ENCODE peak calls at places on chromosomes 11 and 22, in five cellular contexts. One of them, this sample, is unnamed.

GRCh38 chr11:128949791-128950454 is 7.3 kb upstream of the TP53AIP1 start:
- DNase-seq in kidney epithelial cell: no peak
- DNase-seq in astrocyte of the spinal cord: no peak
- DNase-seq in NB4: no peak
- DNase-seq in body of pancreas: peak; percentile 75
- DNase-seq in this sample: peak; percentile 40

GRCh38 chr11:127042445-127042844 is 41.9 kb upstream of the KIRREL3 start:
- DNase-seq in kidney epithelial cell: no peak
- DNase-seq in astrocyte of the spinal cord: peak; percentile 13
- DNase-seq in NB4: no peak
- DNase-seq in body of pancreas: no peak
- DNase-seq in this sample: no peak

GRCh38 chr11:134752526-134752925 is 340.5 kb upstream of the B3GAT1 start:
- DNase-seq in kidney epithelial cell: no peak
- DNase-seq in astrocyte of the spinal cord: no peak
- DNase-seq in NB4: no peak
- DNase-seq in body of pancreas: no peak
- DNase-seq in this sample: no peak

GRCh38 chr22:44362249-44363040 is 49.7 kb upstream of the SHISAL1 start:
- DNase-seq in kidney epithelial cell: no peak
- DNase-seq in astrocyte of the spinal cord: no peak
- DNase-seq in NB4: no peak
- DNase-seq in body of pancreas: no peak
- DNase-seq in this sample: peak; percentile 40

GRCh38 chr11:693415-693831 is 1.6 kb downstream of the DEAF1 start:
- DNase-seq in kidney epithelial cell: no peak
- DNase-seq in astrocyte of the spinal cord: no peak
- DNase-seq in NB4: peak; percentile 80
- DNase-seq in body of pancreas: no peak
- DNase-seq in this sample: no peak

GRCh38 chr22:42918500-42918899 is 61.4 kb upstream of the ARFGAP3 start:
- DNase-seq in kidney epithelial cell: no peak
- DNase-seq in astrocyte of the spinal cord: no peak
- DNase-seq in NB4: no peak
- DNase-seq in body of pancreas: no peak
- DNase-seq in this sample: peak; percentile 84

GRCh38 chr11:1422481-1422880 is 32.7 kb downstream of the BRSK2 start:
- DNase-seq in kidney epithelial cell: no peak
- DNase-seq in astrocyte of the spinal cord: no peak
- DNase-seq in NB4: no peak
- DNase-seq in body of pancreas: peak; percentile 20
- DNase-seq in this sample: no peak

GRCh38 chr11:76655466-76656086 is 15.0 kb downstream of the LRRC32 start:
- DNase-seq in kidney epithelial cell: no peak
- DNase-seq in astrocyte of the spinal cord: no peak
- DNase-seq in NB4: no peak
- DNase-seq in body of pancreas: no peak
- DNase-seq in this sample: no peak

GRCh38 chr22:37690901-37691504 is 4.9 kb downstream of the NOL12 start:
- DNase-seq in kidney epithelial cell: no peak
- DNase-seq in astrocyte of the spinal cord: no peak
- DNase-seq in NB4: no peak
- DNase-seq in body of pancreas: no peak
- DNase-seq in this sample: peak; percentile 91

GRCh38 chr11:68342459-68343158 is 30.2 kb downstream of the LRP5 start:
- DNase-seq in kidney epithelial cell: no peak
- DNase-seq in astrocyte of the spinal cord: peak; percentile 73
- DNase-seq in NB4: no peak
- DNase-seq in body of pancreas: peak; percentile 65
- DNase-seq in this sample: no peak

GRCh38 chr11:129365816-129366215 is 9.8 kb upstream of the BARX2 start:
- DNase-seq in kidney epithelial cell: no peak
- DNase-seq in astrocyte of the spinal cord: no peak
- DNase-seq in NB4: no peak
- DNase-seq in body of pancreas: no peak
- DNase-seq in this sample: no peak

GRCh38 chr22:22452211-22452610 is 56.3 kb downstream of the ZNF280B start:
- DNase-seq in kidney epithelial cell: no peak
- DNase-seq in astrocyte of the spinal cord: no peak
- DNase-seq in NB4: no peak
- DNase-seq in body of pancreas: no peak
- DNase-seq in this sample: no peak

GRCh38 chr11:19978668-19979518 is 181.4 kb downstream of the DBX1 start:
- DNase-seq in kidney epithelial cell: no peak
- DNase-seq in astrocyte of the spinal cord: peak; percentile 95
- DNase-seq in NB4: peak; percentile 7
- DNase-seq in body of pancreas: no peak
- DNase-seq in this sample: peak; percentile 91

GRCh38 chr11:9972917-9973504 is 309.1 kb downstream of the SWAP70 start:
- DNase-seq in kidney epithelial cell: no peak
- DNase-seq in astrocyte of the spinal cord: peak; percentile 74
- DNase-seq in NB4: peak; percentile 74
- DNase-seq in body of pancreas: peak; percentile 58
- DNase-seq in this sample: peak; percentile 60

GRCh38 chr11:2559527-2560311 is 114.9 kb downstream of the KCNQ1 start:
- DNase-seq in kidney epithelial cell: no peak
- DNase-seq in astrocyte of the spinal cord: no peak
- DNase-seq in NB4: peak; percentile 72
- DNase-seq in body of pancreas: no peak
- DNase-seq in this sample: no peak

GRCh38 chr22:50473855-50474671 is 772 bp downstream of the SBF1 start:
- DNase-seq in kidney epithelial cell: no peak
- DNase-seq in astrocyte of the spinal cord: peak; percentile 49
- DNase-seq in NB4: peak; percentile 36
- DNase-seq in body of pancreas: peak; percentile 59
- DNase-seq in this sample: no peak

GRCh38 chr11:118214210-118214914 is 10.4 kb downstream of the JAML start:
- DNase-seq in kidney epithelial cell: no peak
- DNase-seq in astrocyte of the spinal cord: no peak
- DNase-seq in NB4: peak; percentile 92
- DNase-seq in body of pancreas: peak; percentile 53
- DNase-seq in this sample: no peak

GRCh38 chr22:27317961-27318360 is 483.6 kb downstream of the MN1 start:
- DNase-seq in kidney epithelial cell: peak; percentile 81
- DNase-seq in astrocyte of the spinal cord: no peak
- DNase-seq in NB4: peak; percentile 5
- DNase-seq in body of pancreas: no peak
- DNase-seq in this sample: no peak

GRCh38 chr22:41096841-41097240 is 4.4 kb downstream of the EP300 start:
- DNase-seq in kidney epithelial cell: no peak
- DNase-seq in astrocyte of the spinal cord: no peak
- DNase-seq in NB4: no peak
- DNase-seq in body of pancreas: no peak
- DNase-seq in this sample: no peak

GRCh38 chr11:110069158-110069737 is 23.9 kb upstream of the ZC3H12C start:
- DNase-seq in kidney epithelial cell: no peak
- DNase-seq in astrocyte of the spinal cord: peak; percentile 61
- DNase-seq in NB4: peak; percentile 57
- DNase-seq in body of pancreas: peak; percentile 46
- DNase-seq in this sample: peak; percentile 89

GRCh38 chr11:103798029-103798428 is 238.4 kb upstream of the DDI1 start:
- DNase-seq in kidney epithelial cell: no peak
- DNase-seq in astrocyte of the spinal cord: peak; percentile 69
- DNase-seq in NB4: no peak
- DNase-seq in body of pancreas: peak; percentile 16
- DNase-seq in this sample: no peak

GRCh38 chr11:6607190-6607635 is 3.6 kb downstream of the ILK start:
- DNase-seq in kidney epithelial cell: no peak
- DNase-seq in astrocyte of the spinal cord: no peak
- DNase-seq in NB4: no peak
- DNase-seq in body of pancreas: no peak
- DNase-seq in this sample: no peak

GRCh38 chr11:6603287-6604080 is at the start of the genes ILK and RRP8:
- DNase-seq in kidney epithelial cell: no peak
- DNase-seq in astrocyte of the spinal cord: peak; percentile 92
- DNase-seq in NB4: peak; percentile 94
- DNase-seq in body of pancreas: peak; percentile 93
- DNase-seq in this sample: peak; percentile 90

GRCh38 chr11:6606471-6607189 is 3.1 kb downstream of the ILK start:
- DNase-seq in kidney epithelial cell: peak; percentile 97
- DNase-seq in astrocyte of the spinal cord: peak; percentile 92
- DNase-seq in NB4: peak; percentile 87
- DNase-seq in body of pancreas: peak; percentile 96
- DNase-seq in this sample: peak; percentile 81

GRCh38 chr11:6602096-6602940 is 1.1 kb downstream of the RRP8 start:
- DNase-seq in kidney epithelial cell: no peak
- DNase-seq in astrocyte of the spinal cord: no peak
- DNase-seq in NB4: no peak
- DNase-seq in body of pancreas: no peak
- DNase-seq in this sample: no peak

GRCh38 chr11:6604081-6604626 is 580 bp downstream of the ILK start:
- DNase-seq in kidney epithelial cell: no peak
- DNase-seq in astrocyte of the spinal cord: peak; percentile 71
- DNase-seq in NB4: peak; percentile 86
- DNase-seq in body of pancreas: peak; percentile 67
- DNase-seq in this sample: peak; percentile 37
- TF ChIP-seq CTCF in kidney epithelial cell: peak; percentile 13
- TF ChIP-seq CTCF in astrocyte of the spinal cord: peak; percentile 30
- TF ChIP-seq CTCF in NB4: peak; percentile 38
- TF ChIP-seq CTCF in body of pancreas: no peak
- TF ChIP-seq CTCF in this sample: no peak

DNA sequence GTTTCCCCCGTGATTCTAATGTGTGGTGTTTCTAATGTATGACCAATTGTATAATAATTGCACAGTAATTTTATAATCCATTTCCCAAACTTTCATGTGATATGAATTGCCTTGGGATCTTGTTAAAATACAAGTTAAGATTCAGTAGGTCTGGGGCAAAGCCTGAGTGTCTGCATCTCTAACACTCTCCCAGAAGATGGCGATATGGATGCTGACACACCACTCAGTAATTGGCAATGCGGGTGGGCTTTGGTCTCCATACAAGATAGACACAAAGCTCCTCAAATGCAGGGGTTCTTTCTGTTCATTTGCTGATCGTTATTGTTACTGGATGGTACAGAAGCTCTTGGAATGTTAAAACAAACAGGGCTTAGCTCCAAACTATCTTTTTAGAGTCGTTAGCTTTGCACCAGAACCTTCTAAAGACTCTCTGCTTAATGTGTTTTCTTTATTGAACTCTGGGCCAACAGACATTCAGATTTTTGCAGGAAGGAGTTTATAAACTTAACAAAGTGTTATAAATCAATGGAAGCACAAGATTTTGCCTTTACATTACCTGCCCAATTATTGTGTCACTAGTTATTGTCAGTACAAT is 45.4 kb upstream of the ANO3 start:
- DNase-seq in kidney epithelial cell: no peak
- DNase-seq in astrocyte of the spinal cord: peak; percentile 39
- DNase-seq in NB4: peak; percentile 30
- DNase-seq in body of pancreas: no peak
- DNase-seq in this sample: peak; percentile 31
- TF ChIP-seq CTCF in kidney epithelial cell: peak; percentile 63
- TF ChIP-seq CTCF in astrocyte of the spinal cord: peak; percentile 64
- TF ChIP-seq CTCF in NB4: peak; percentile 47
- TF ChIP-seq CTCF in body of pancreas: no peak
- TF ChIP-seq CTCF in this sample: peak; percentile 47

GRCh38 chr11:15826008-15826650 is 530.2 kb downstream of the SOX6 start:
- DNase-seq in kidney epithelial cell: no peak
- DNase-seq in astrocyte of the spinal cord: no peak
- DNase-seq in NB4: no peak
- DNase-seq in body of pancreas: no peak
- DNase-seq in this sample: no peak
- TF ChIP-seq CTCF in kidney epithelial cell: no peak
- TF ChIP-seq CTCF in astrocyte of the spinal cord: no peak
- TF ChIP-seq CTCF in NB4: no peak
- TF ChIP-seq CTCF in body of pancreas: no peak
- TF ChIP-seq CTCF in this sample: no peak

GRCh38 chr11:62588966-62589637 is 2.2 kb downstream of the TUT1 start:
- DNase-seq in kidney epithelial cell: no peak
- DNase-seq in astrocyte of the spinal cord: no peak
- DNase-seq in NB4: peak; percentile 44
- DNase-seq in body of pancreas: no peak
- DNase-seq in this sample: no peak

GRCh38 chr11:62592989-62593421 is 1.7 kb upstream of the TUT1 start:
- DNase-seq in kidney epithelial cell: no peak
- DNase-seq in astrocyte of the spinal cord: no peak
- DNase-seq in NB4: no peak
- DNase-seq in body of pancreas: no peak
- DNase-seq in this sample: no peak

GRCh38 chr11:62593434-62594044 is 2.2 kb upstream of the TUT1 start:
- DNase-seq in kidney epithelial cell: no peak
- DNase-seq in astrocyte of the spinal cord: peak; percentile 65
- DNase-seq in NB4: peak; percentile 94
- DNase-seq in body of pancreas: peak; percentile 82
- DNase-seq in this sample: peak; percentile 87

GRCh38 chr11:62592216-62592815 is 993 bp upstream of the TUT1 start:
- DNase-seq in kidney epithelial cell: no peak
- DNase-seq in astrocyte of the spinal cord: no peak
- DNase-seq in NB4: no peak
- DNase-seq in body of pancreas: no peak
- DNase-seq in this sample: no peak

GRCh38 chr11:62591448-62592215 is at the start of gene TUT1:
- DNase-seq in kidney epithelial cell: peak; percentile 94
- DNase-seq in astrocyte of the spinal cord: peak; percentile 99
- DNase-seq in NB4: peak; percentile 100
- DNase-seq in body of pancreas: peak; percentile 99
- DNase-seq in this sample: peak; percentile 99
- TF ChIP-seq CTCF in kidney epithelial cell: no peak
- TF ChIP-seq CTCF in astrocyte of the spinal cord: no peak
- TF ChIP-seq CTCF in NB4: peak; percentile 17
- TF ChIP-seq CTCF in body of pancreas: no peak
- TF ChIP-seq CTCF in this sample: no peak

GRCh38 chr22:46537946-46538815 is 761 bp upstream of the CELSR1 start:
- DNase-seq in kidney epithelial cell: no peak
- DNase-seq in astrocyte of the spinal cord: peak; percentile 35
- DNase-seq in NB4: peak; percentile 69
- DNase-seq in body of pancreas: no peak
- DNase-seq in this sample: peak; percentile 68
- TF ChIP-seq CTCF in kidney epithelial cell: no peak
- TF ChIP-seq CTCF in astrocyte of the spinal cord: peak; percentile 31
- TF ChIP-seq CTCF in NB4: peak; percentile 5
- TF ChIP-seq CTCF in body of pancreas: no peak
- TF ChIP-seq CTCF in this sample: no peak

DNA sequence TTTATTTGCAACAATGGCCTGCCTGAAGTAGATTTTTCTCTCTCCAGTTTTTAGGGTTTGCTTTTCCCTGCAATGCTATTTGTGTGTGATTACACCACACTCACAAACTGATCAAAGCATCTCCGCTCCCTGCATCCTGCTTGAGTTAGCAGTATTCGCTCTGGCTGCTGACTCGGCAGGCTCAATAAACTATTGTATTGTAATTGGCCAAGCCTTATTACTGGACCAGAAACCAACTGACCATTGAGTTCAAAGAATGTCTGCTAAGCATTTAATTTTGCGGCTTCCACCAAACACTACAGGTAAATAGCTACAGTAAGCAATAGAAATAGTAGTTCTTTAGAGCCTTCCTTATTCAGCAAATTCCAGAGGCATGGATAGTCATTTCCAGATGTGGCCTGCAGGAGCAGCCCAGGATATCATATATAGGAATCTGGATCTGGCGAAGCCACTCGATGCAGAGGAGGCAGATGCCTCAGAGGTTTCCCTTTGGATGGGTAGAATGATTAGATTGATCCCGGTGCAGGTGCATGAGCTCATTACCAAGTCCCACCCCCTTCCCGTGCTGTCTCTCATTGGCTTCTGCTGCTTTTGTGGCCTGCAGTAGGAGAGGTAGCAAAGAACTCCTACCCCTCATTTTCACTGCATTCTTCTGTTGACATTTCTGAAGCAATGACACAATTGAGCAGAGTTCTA is 77.3 kb downstream of the COMMD9 start:
- DNase-seq in kidney epithelial cell: no peak
- DNase-seq in astrocyte of the spinal cord: no peak
- DNase-seq in NB4: no peak
- DNase-seq in body of pancreas: no peak
- DNase-seq in this sample: no peak
- TF ChIP-seq CTCF in kidney epithelial cell: no peak
- TF ChIP-seq CTCF in astrocyte of the spinal cord: no peak
- TF ChIP-seq CTCF in NB4: no peak
- TF ChIP-seq CTCF in body of pancreas: no peak
- TF ChIP-seq CTCF in this sample: no peak